ENCODE peak calls at places on chromosomes 16 and 17, in four cellular contexts. U is endothelial cell of umbilical vein, T is fibroblast of gingiva, Z is cardiac muscle cell. L is an unnamed sample.

GRCh38 chr17:66836063-66837005 is 1.4 kb downstream of the CACNG5 start:
- DNase-seq in Z (no peak), T (no peak), U (no peak), L (no peak)

GRCh38 chr16:6918661-6919060 is 414.0 kb upstream of the RBFOX1 start:
- DNase-seq in U (no peak), T (no peak), Z (no peak), L (no peak)

GRCh38 chr16:82782715-82783251 is 156.0 kb downstream of the CDH13 start:
- DNase-seq in T (no peak), Z (no peak), U (peak), L (no peak)

GRCh38 chr16:73339821-73340220 is 291.9 kb upstream of the ZFHX3 start:
- DNase-seq in Z (no peak), U (no peak), T (no peak), L (no peak)

GRCh38 chr17:19372439-19372838 is 5.9 kb upstream of the MAPK7 start:
- DNase-seq in T (no peak), U (no peak), Z (no peak), L (no peak)

GRCh38 chr17:65332375-65332774 is 195.2 kb downstream of the RGS9 start:
- DNase-seq in Z (peak), T (no peak), U (no peak), L (peak)

GRCh38 chr16:29644338-29644857 is 18.6 kb upstream of the SPN start:
- DNase-seq in T (no peak), U (no peak), Z (no peak), L (no peak)

GRCh38 chr17:73232587-73233373 is 28.9 kb downstream of the CPSF4L start:
- DNase-seq in U (peak), T (no peak), Z (peak), L (peak)

GRCh38 chr17:15418781-15419180 is 48.6 kb downstream of the CDRT4 start:
- DNase-seq in T (no peak), Z (peak), U (no peak), L (no peak)

GRCh38 chr17:61396586-61397085 is 3.0 kb upstream of the TBX2 start:
- DNase-seq in T (no peak), Z (no peak), U (no peak), L (peak)

GRCh38 chr17:71192848-71193247 is 928.0 kb upstream of the SOX9 start:
- DNase-seq in U (no peak), T (no peak), Z (no peak), L (peak)

GRCh38 chr16:10878644-10879498 is 1.9 kb downstream of the CIITA start:
- DNase-seq in T (peak), Z (peak), U (no peak), L (peak)

GRCh38 chr17:52147872-52148271 is 10.6 kb downstream of the CA10 start:
- DNase-seq in T (no peak), U (no peak), Z (no peak), L (no peak)

GRCh38 chr17:83122834-83123233 is 43.4 kb downstream of the METRNL start:
- DNase-seq in Z (no peak), U (no peak), T (peak), L (no peak)